ENCODE peak calls at places on chromosomes 12 and 14, in four cellular contexts. P is amniotic stem cell; S is BE2C; R is activated CD8-positive, alpha-beta memory T cell treated with anti-CD3 and anti-CD28 coated beads for 24 hours. W is an unnamed sample.

GRCh38 chr12:1919284-1919683 is 832 bp upstream of the CACNA2D4 start:
- DNase-seq in P (no peak), S (no peak), R (no peak), W (peak; percentile 80)

GRCh38 chr14:64561631-64562030 is 11.9 kb downstream of the PPP1R36 start:
- DNase-seq in P (no peak), S (no peak), R (no peak), W (no peak)

GRCh38 chr12:78865297-78865955 is 852 bp downstream of the SYT1 start:
- DNase-seq in P (no peak), S (no peak), R (no peak), W (peak; percentile 20)

GRCh38 chr12:5456906-5457305 is 25.0 kb downstream of the NTF3 start:
- DNase-seq in P (no peak), S (no peak), R (no peak), W (no peak)

GRCh38 chr12:43306066-43306465 is 245.9 kb downstream of the ADAMTS20 start:
- DNase-seq in P (peak; percentile 36), S (no peak), R (no peak), W (no peak)

GRCh38 chr12:62537544-62537943 is 70.9 kb downstream of the MON2 start:
- DNase-seq in P (peak; percentile 45), S (no peak), R (no peak), W (no peak)

GRCh38 chr12:1688086-1688710 is 2.7 kb upstream of the ADIPOR2 start:
- DNase-seq in P (no peak), S (no peak), R (no peak), W (no peak)

GRCh38 chr14:105503918-105504692 is 13.1 kb downstream of the TEDC1 start:
- DNase-seq in P (no peak), S (no peak), R (no peak), W (no peak)

GRCh38 chr12:25119020-25119419 is 75.9 kb downstream of the DNAI7 start:
- DNase-seq in P (no peak), S (no peak), R (no peak), W (no peak)

GRCh38 chr12:98955284-98955683 is 310.2 kb downstream of the APAF1 start:
- DNase-seq in P (no peak), S (peak; percentile 14), R (no peak), W (peak; percentile 49)

GRCh38 chr14:68110989-68111704 is 291.6 kb downstream of the RAD51B start:
- DNase-seq in P (no peak), S (no peak), R (no peak), W (no peak)

GRCh38 chr14:34052658-34053014 is 101.8 kb upstream of the EGLN3 start:
- DNase-seq in P (no peak), S (no peak), R (no peak), W (no peak)

GRCh38 chr12:119195256-119195655 is 16.5 kb downstream of the HSPB8 start:
- DNase-seq in P (no peak), S (no peak), R (no peak), W (no peak)

GRCh38 chr14:103545219-103545914 is 16.4 kb downstream of the TRMT61A start:
- DNase-seq in P (no peak), S (peak; percentile 10), R (no peak), W (no peak)

GRCh38 chr14:68363841-68364711 is 428.8 kb downstream of the ZFP36L1 start:
- DNase-seq in P (no peak), S (no peak), R (no peak), W (peak; percentile 88)

GRCh38 chr14:35159742-35160409 is 37.5 kb downstream of the PRORP start:
- DNase-seq in P (peak; percentile 68), S (no peak), R (no peak), W (no peak)

GRCh38 chr14:99481745-99482099 is 513 bp downstream of the CCNK start:
- DNase-seq in P (peak; percentile 4), S (no peak), R (no peak), W (no peak)

GRCh38 chr14:55092326-55092725 is 36.7 kb upstream of the LGALS3 start:
- DNase-seq in P (no peak), S (peak; percentile 32), R (no peak), W (no peak)

GRCh38 chr12:6899837-6900519 is 4.6 kb upstream of the LRRC23 start:
- DNase-seq in P (no peak), S (no peak), R (no peak), W (no peak)

GRCh38 chr14:72856530-72857264 is 37.2 kb downstream of the DPF3 start:
- DNase-seq in P (no peak), S (no peak), R (no peak), W (peak; percentile 17)

GRCh38 chr12:94982456-94982855 is 21.0 kb downstream of the NDUFA12 start:
- DNase-seq in P (no peak), S (no peak), R (no peak), W (no peak)

GRCh38 chr12:103423061-103423473 is 72.7 kb downstream of the C12orf42 start:
- DNase-seq in P (no peak), S (peak; percentile 79), R (no peak), W (peak; percentile 35)

GRCh38 chr12:54452628-54453027 is 20.8 kb downstream of the GTSF1 start:
- DNase-seq in P (no peak), S (no peak), R (no peak), W (no peak)

GRCh38 chr12:31008961-31009840 is 64.5 kb upstream of the DDX11 start:
- DNase-seq in P (no peak), S (no peak), R (no peak), W (peak; percentile 84)

GRCh38 chr12:76103958-76104357 is 19.5 kb upstream of the NAP1L1 start:
- DNase-seq in P (no peak), S (no peak), R (no peak), W (no peak)

GRCh38 chr12:103387385-103387784 is 108.4 kb downstream of the C12orf42 start:
- DNase-seq in P (no peak), S (peak; percentile 16), R (no peak), W (no peak)

GRCh38 chr12:116389990-116390655 is 112.6 kb upstream of the MED13L start:
- DNase-seq in P (peak; percentile 85), S (no peak), R (no peak), W (no peak)

GRCh38 chr14:56895154-56895553 is 84.9 kb upstream of the OTX2 start:
- DNase-seq in P (no peak), S (no peak), R (no peak), W (no peak)

GRCh38 chr14:57071639-57072038 is 197.1 kb downstream of the EXOC5 start:
- DNase-seq in P (no peak), S (no peak), R (no peak), W (no peak)

GRCh38 chr14:104722938-104723650 is 935 bp upstream of the ADSS1 start:
- DNase-seq in P (no peak), S (no peak), R (no peak), W (no peak)

GRCh38 chr12:88453323-88453722 is 126.9 kb downstream of the KITLG start:
- DNase-seq in P (no peak), S (no peak), R (no peak), W (no peak)

GRCh38 chr12:57148469-57149308 is 1.3 kb upstream of the LRP1-AS start:
- DNase-seq in P (no peak), S (no peak), R (no peak), W (no peak)

GRCh38 chr14:64673748-64674147 is 30.5 kb upstream of the PLEKHG3 start:
- DNase-seq in P (no peak), S (no peak), R (no peak), W (no peak)

GRCh38 chr14:50607181-50607580 is 47.2 kb downstream of the ATL1 start:
- DNase-seq in P (no peak), S (no peak), R (no peak), W (no peak)

GRCh38 chr14:98871796-98872195 is 400.2 kb downstream of the BCL11B start:
- DNase-seq in P (no peak), S (no peak), R (no peak), W (no peak)

GRCh38 chr14:20855652-20856291 is 35.4 kb upstream of the RNASE3 start:
- DNase-seq in P (no peak), S (peak; percentile 42), R (no peak), W (peak; percentile 20)

GRCh38 chr12:55842681-55843429 is at the start of gene MMP19:
- DNase-seq in P (peak; percentile 26), S (no peak), R (no peak), W (no peak)

GRCh38 chr12:94535614-94535932 is 75.9 kb upstream of the CEP83 start:
- DNase-seq in P (no peak), S (no peak), R (no peak), W (no peak)